ENCODE peak calls at places on chromosomes 4 and X, in six cellular contexts. K is IMR-90, Z is uterus, U is body of pancreas, I is HCT116, C is prostate gland. G is an unnamed sample. For H3K36me3, the result is how much of the 10 kb centered on the place peaks cover.

GRCh38 chr4:105306158-105306781 is 159.6 kb downstream of the TET2 start:
- DNase-seq in K (no peak), Z (no peak), U (no peak), I (no peak), C (no peak), G (no peak)

GRCh38 chr4:13544556-13545393 is 467 bp upstream of the NKX3-2 start:
- DNase-seq in K (peak), Z (peak), U (peak), I (peak), C (peak), G (no peak)

GRCh38 chr4:6198768-6199343 is 1.5 kb downstream of the JAKMIP1 start:
- DNase-seq in K (no peak), Z (no peak), U (no peak), I (no peak), C (no peak), G (no peak)

GRCh38 chrX:44415639-44416386 is 72.3 kb upstream of the EFHC2 start:
- DNase-seq in K (no peak), Z (no peak), U (peak), I (no peak), C (peak), G (peak)

GRCh38 chr4:158521490-158522111 is at the start of gene RXFP1:
- DNase-seq in K (no peak), Z (no peak), U (no peak), I (no peak), C (no peak), G (no peak)

GRCh38 chr4:27360651-27361347 is 500.2 kb downstream of the STIM2 start:
- DNase-seq in K (peak), Z (no peak), U (no peak), I (no peak), C (no peak), G (no peak)

GRCh38 chrX:114134465-114134864 is 449.4 kb upstream of the HTR2C start:
- DNase-seq in K (no peak), Z (no peak), U (no peak), I (peak), C (no peak), G (no peak)

GRCh38 chr4:56531149-56531770 is 25.7 kb downstream of the ARL9 start:
- DNase-seq in K (no peak), Z (no peak), U (no peak), I (no peak), C (no peak), G (no peak)

GRCh38 chr4:171846232-171846631 is 33.0 kb downstream of the GALNTL6 start:
- DNase-seq in K (no peak), Z (no peak), U (peak), I (peak), C (no peak), G (no peak)

GRCh38 chr4:45621926-45622325 is 501.9 kb downstream of the GABRG1 start:
- DNase-seq in K (no peak), Z (no peak), U (no peak), I (no peak), C (no peak), G (no peak)

GRCh38 chrX:68997911-68998310 is 167.3 kb downstream of the PJA1 start:
- DNase-seq in K (peak), Z (peak), U (peak), I (no peak), C (peak), G (no peak)

GRCh38 chrX:114842181-114842580 is 175.2 kb downstream of the IL13RA2 start:
- DNase-seq in K (no peak), Z (no peak), U (no peak), I (no peak), C (no peak), G (no peak)

GRCh38 chr4:26075588-26075987 is 161.6 kb downstream of the SMIM20 start:
- DNase-seq in K (no peak), Z (no peak), U (no peak), I (no peak), C (no peak), G (no peak)

GRCh38 chr4:83606898-83607297 is 71.0 kb downstream of the GPAT3 start:
- DNase-seq in K (no peak), Z (no peak), U (no peak), I (no peak), C (no peak), G (no peak)

GRCh38 chr4:122762520-122762919 is 30.0 kb downstream of the BBS12 start:
- DNase-seq in K (no peak), Z (no peak), U (no peak), I (no peak), C (no peak), G (no peak)

GRCh38 chr4:145799225-145799624 is 119.3 kb downstream of the C4orf51 start:
- DNase-seq in K (no peak), Z (no peak), U (no peak), I (no peak), C (no peak), G (no peak)

GRCh38 chr4:76690091-76690905 is 207.6 kb downstream of the SOWAHB start:
- DNase-seq in K (peak), Z (no peak), U (peak), I (no peak), C (no peak), G (peak)

GRCh38 chr4:74734995-74735394 is 59.3 kb downstream of the BTC start:
- DNase-seq in K (no peak), Z (no peak), U (no peak), I (no peak), C (no peak), G (no peak)

GRCh38 chr4:158945529-158946108 is 157.3 kb upstream of the RAPGEF2 start:
- DNase-seq in K (no peak), Z (no peak), U (no peak), I (no peak), C (no peak), G (no peak)

GRCh38 chr4:113328514-113328913 is 279.1 kb downstream of the ANK2 start:
- DNase-seq in K (no peak), Z (peak), U (no peak), I (no peak), C (no peak), G (no peak)

GRCh38 chrX:1391370-1391706 is 575 bp downstream of the SLC25A6 start:
- DNase-seq in K (no peak), Z (no peak), U (no peak), I (no peak), C (no peak), G (no peak)

GRCh38 chrX:143472334-143472938 is 44.8 kb downstream of the SPANXN3 start:
- DNase-seq in K (no peak), Z (no peak), U (no peak), I (no peak), C (no peak), G (no peak)

GRCh38 chr4:3836802-3837601 is 70.8 kb downstream of the ADRA2C start:
- DNase-seq in K (no peak), Z (no peak), U (no peak), I (peak), C (no peak), G (peak)

GRCh38 chr4:123997116-123997515 is 600.5 kb downstream of the SPRY1 start:
- DNase-seq in K (no peak), Z (no peak), U (no peak), I (peak), C (no peak), G (no peak)

GRCh38 chr4:4333265-4333706 is 43.2 kb downstream of the ZBTB49 start:
- DNase-seq in K (peak), Z (no peak), U (peak), I (no peak), C (no peak), G (peak)

GRCh38 chr4:145195167-145195952 is 15.0 kb upstream of the OTUD4 start:
- DNase-seq in K (no peak), Z (no peak), U (no peak), I (peak), C (no peak), G (no peak)

GRCh38 chr4:156192033-156192432 is 238.4 kb upstream of the CTSO start:
- DNase-seq in K (no peak), Z (no peak), U (no peak), I (no peak), C (no peak), G (no peak)

GRCh38 chr4:8176547-8177399 is 18.2 kb upstream of the ABLIM2 start:
- DNase-seq in K (peak), Z (no peak), U (peak), I (peak), C (no peak), G (peak)

GRCh38 chr4:118760092-118760491 is 74.9 kb downstream of the METTL14 start:
- DNase-seq in K (no peak), Z (no peak), U (no peak), I (no peak), C (no peak), G (no peak)

GRCh38 chr4:16820304-16820703 is 78.1 kb downstream of the LDB2 start:
- DNase-seq in K (no peak), Z (peak), U (no peak), I (no peak), C (no peak), G (no peak)
- H3K27ac ChIP-seq in K (no peak), Z (peak), U (no peak), I (no peak), C (no peak), G (no peak)

DNA sequence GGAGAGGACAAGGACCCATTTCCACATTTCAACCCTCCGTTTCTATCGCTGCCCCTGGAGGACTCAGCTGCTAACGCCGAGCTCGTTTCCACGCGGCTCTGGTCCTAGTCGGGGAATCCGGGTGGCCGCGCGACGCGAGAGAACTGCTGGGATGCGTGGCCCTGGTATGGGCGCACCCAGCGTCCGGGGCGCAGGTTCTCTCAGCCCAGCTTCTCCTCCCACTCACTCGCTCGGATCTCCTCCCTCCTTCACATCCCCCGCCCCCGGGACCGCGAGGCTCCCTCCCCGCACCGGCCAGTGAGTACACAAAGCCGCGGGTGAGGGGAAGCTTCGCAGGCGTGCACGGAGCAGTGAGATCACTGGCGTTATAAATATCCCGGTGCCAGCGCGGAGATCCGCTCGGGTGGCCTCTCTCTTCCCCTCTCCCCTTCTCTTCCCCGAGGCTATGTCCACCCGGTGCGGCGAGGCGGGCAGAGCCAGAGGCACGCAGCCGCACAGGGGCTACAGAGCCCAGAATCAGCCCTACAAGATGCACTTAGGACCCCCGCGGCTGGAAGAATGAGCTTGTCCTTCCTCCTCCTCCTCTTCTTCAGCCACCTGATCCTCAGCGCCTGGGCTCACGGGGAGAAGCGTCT is at the start of gene FGF5:
- DNase-seq in K (peak), Z (peak), U (peak), I (no peak), C (peak), G (no peak)
- TF ChIP-seq POLR2A in K (peak), Z (no peak), U (no peak), I (no peak), C (no peak), G (no peak)

GRCh38 chrX:16700734-16701133 is 11.7 kb downstream of the CTPS2 start:
- DNase-seq in K (no peak), Z (no peak), U (peak), I (no peak), C (no peak), G (no peak)

GRCh38 chrX:16696956-16697355 is 15.5 kb downstream of the CTPS2 start:
- DNase-seq in K (no peak), Z (no peak), U (peak), I (no peak), C (no peak), G (no peak)

GRCh38 chrX:16699389-16699788 is 13.1 kb downstream of the CTPS2 start:
- DNase-seq in K (no peak), Z (no peak), U (no peak), I (no peak), C (no peak), G (no peak)

GRCh38 chrX:16695079-16695676 is 17.3 kb downstream of the CTPS2 start:
- DNase-seq in K (peak), Z (peak), U (peak), I (peak), C (peak), G (no peak)
- H3K36me3 ChIP-seq in K (under half), Z (under half), U (under half), I (under half), C (under half), G (under half)

DNA sequence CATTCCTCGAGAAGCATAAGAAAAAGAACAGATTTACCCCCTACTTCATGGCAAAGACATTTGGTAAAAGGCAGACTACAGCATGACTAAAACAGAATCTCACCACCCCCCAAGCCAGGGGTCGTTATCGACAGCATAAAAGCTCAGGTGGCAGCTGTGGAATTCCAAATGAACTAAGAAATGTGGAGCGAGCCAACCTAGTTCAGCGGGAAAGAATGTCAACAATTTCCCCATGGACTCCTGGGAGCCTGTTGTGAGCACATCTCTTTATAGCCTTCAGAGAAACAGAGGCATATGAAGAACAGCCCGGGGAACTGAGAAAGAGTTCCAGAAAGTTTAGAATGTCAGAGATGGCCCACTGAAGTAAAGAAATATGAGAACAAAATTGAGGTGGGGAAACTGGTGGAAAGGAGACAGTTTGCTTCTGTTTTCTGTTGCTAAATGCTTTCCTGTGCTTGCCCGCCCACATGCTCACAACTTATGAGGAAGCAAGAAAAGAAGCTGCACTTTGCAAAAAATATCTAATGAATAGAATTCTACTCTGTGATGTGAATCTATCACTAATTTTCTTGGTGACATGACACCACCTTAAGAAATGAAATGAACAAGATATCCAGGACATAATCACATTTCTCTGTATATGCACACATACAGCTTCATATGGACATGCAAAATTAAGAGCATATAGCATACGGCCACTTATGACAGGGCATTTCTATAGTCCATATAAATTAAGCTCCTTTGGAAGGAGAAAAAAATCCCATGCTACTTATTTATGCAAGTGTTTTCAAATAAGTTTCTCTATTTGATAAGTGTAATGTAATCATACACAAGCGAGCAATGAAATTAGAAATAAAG is 135.3 kb upstream of the MID1 start:
- DNase-seq in K (peak), Z (peak), U (peak), I (no peak), C (peak), G (no peak)
- H3K27ac ChIP-seq in K (peak), Z (peak), U (no peak), I (no peak), C (no peak), G (no peak)

GRCh38 chrX:25941087-25941486 is 197.1 kb upstream of the MAGEB18 start:
- DNase-seq in K (peak), Z (no peak), U (no peak), I (no peak), C (no peak), G (no peak)

GRCh38 chrX:25941559-25942250 is 196.4 kb upstream of the MAGEB18 start:
- DNase-seq in K (no peak), Z (no peak), U (no peak), I (no peak), C (no peak), G (no peak)
- TF ChIP-seq POLR2A in K (no peak), Z (no peak), U (no peak), I (no peak), C (no peak), G (no peak)